ENCODE peak calls at places on chromosomes 11 and 22, in nine cellular contexts. Q, B, R, C, Y, W, L, S and T are unnamed samples.

GRCh38 chr22:41951898-41952474 is at the start of gene SMIM45:
- DNase-seq in Q (no peak), B (no peak), R (no peak), C (no peak), Y (peak; percentile 22), W (no peak), L (no peak), S (no peak), T (no peak)

GRCh38 chr11:86066606-86067229 is 2.2 kb downstream of the PICALM start:
- DNase-seq in Q (no peak), B (no peak), R (no peak), C (no peak), Y (no peak), W (no peak), L (no peak), S (no peak), T (no peak)

GRCh38 chr11:124867700-124868099 is 2.5 kb downstream of the ROBO3 start:
- DNase-seq in Q (peak; percentile 40), B (no peak), R (peak; percentile 40), C (peak; percentile 77), Y (peak; percentile 49), W (peak; percentile 39), L (peak; percentile 54), S (no peak), T (no peak)

GRCh38 chr11:74559934-74560309 is 32.5 kb upstream of the POLD3 start:
- DNase-seq in Q (peak; percentile 18), B (no peak), R (no peak), C (no peak), Y (no peak), W (no peak), L (no peak), S (no peak), T (no peak)

GRCh38 chr22:49300951-49301397 is 526.7 kb downstream of the BRD1 start:
- DNase-seq in Q (no peak), B (peak; percentile 8), R (no peak), C (no peak), Y (no peak), W (no peak), L (no peak), S (no peak), T (no peak)

GRCh38 chr22:20037419-20037818 is 16.5 kb downstream of the TANGO2 start:
- DNase-seq in Q (no peak), B (no peak), R (no peak), C (no peak), Y (no peak), W (no peak), L (no peak), S (no peak), T (no peak)

GRCh38 chr11:12862761-12863469 is 146.2 kb upstream of the RASSF10 start:
- DNase-seq in Q (peak; percentile 91), B (no peak), R (no peak), C (peak; percentile 79), Y (peak; percentile 92), W (peak; percentile 85), L (no peak), S (no peak), T (peak; percentile 70)

GRCh38 chr11:48001438-48002021 is 21.2 kb downstream of the PTPRJ start:
- DNase-seq in Q (peak; percentile 86), B (no peak), R (peak; percentile 63), C (peak; percentile 53), Y (peak; percentile 75), W (peak; percentile 81), L (no peak), S (peak; percentile 83), T (no peak)

GRCh38 chr11:9936754-9937153 is 272.9 kb downstream of the SWAP70 start:
- DNase-seq in Q (no peak), B (no peak), R (no peak), C (no peak), Y (no peak), W (no peak), L (no peak), S (no peak), T (no peak)

GRCh38 chr11:46879056-46879585 is 33.0 kb upstream of the CKAP5 start:
- DNase-seq in Q (no peak), B (no peak), R (no peak), C (no peak), Y (no peak), W (no peak), L (no peak), S (no peak), T (no peak)

GRCh38 chr22:29343313-29343805 is 27.9 kb upstream of the RASL10A start:
- DNase-seq in Q (peak; percentile 73), B (no peak), R (peak; percentile 28), C (peak; percentile 70), Y (peak; percentile 36), W (peak; percentile 34), L (no peak), S (no peak), T (no peak)

GRCh38 chr11:113241190-113242051 is 73.0 kb upstream of the TTC12 start:
- DNase-seq in Q (no peak), B (no peak), R (no peak), C (no peak), Y (no peak), W (peak; percentile 7), L (peak; percentile 61), S (no peak), T (no peak)

GRCh38 chr11:43974830-43975229 is 32.4 kb downstream of the C11orf96 start:
- DNase-seq in Q (no peak), B (no peak), R (no peak), C (no peak), Y (no peak), W (no peak), L (no peak), S (no peak), T (no peak)

GRCh38 chr11:13216019-13217006 is 61.3 kb upstream of the BMAL1 start:
- DNase-seq in Q (peak; percentile 99), B (no peak), R (peak; percentile 92), C (peak; percentile 90), Y (peak; percentile 87), W (peak; percentile 89), L (no peak), S (peak; percentile 14), T (no peak)